ENCODE peak calls at places on chromosomes 3 and 15, in ten cellular contexts. One of them, this sample, is unnamed.

GRCh38 chr3:77038468-77038927 is 1.4 kb upstream of the ROBO2 start:
- DNase-seq in astrocyte of the spinal cord: peak
- DNase-seq in HEK293T: peak
- DNase-seq in activated CD4-positive, alpha-beta T cell treated with anti-CD3 and anti-CD28 coated beads, Interleukin-2, amount 50 U/mL, for 24 hours: no peak
- DNase-seq in NCI-H1092 treated with DMSO at 0.1 percent for 48 hours: peak
- DNase-seq in AG09319: peak
- DNase-seq in left colon: peak
- DNase-seq in CD4-positive, alpha-beta memory T cell: no peak
- DNase-seq in nephron progenitor cell: peak
- DNase-seq in G401: peak
- DNase-seq in this sample: no peak

GRCh38 chr3:71423151-71423906 is 160.2 kb downstream of the FOXP1 start:
- DNase-seq in AG09319: no peak
- DNase-seq in left colon: peak
- DNase-seq in nephron progenitor cell: no peak
- DNase-seq in G401: no peak
- DNase-seq in HEK293T: peak
- DNase-seq in activated CD4-positive, alpha-beta T cell treated with anti-CD3 and anti-CD28 coated beads, Interleukin-2, amount 50 U/mL, for 24 hours: no peak
- DNase-seq in CD4-positive, alpha-beta memory T cell: no peak
- DNase-seq in NCI-H1092 treated with DMSO at 0.1 percent for 48 hours: peak
- DNase-seq in astrocyte of the spinal cord: peak
- DNase-seq in this sample: no peak

GRCh38 chr15:98440917-98441316 is 207.4 kb upstream of the IGF1R start:
- DNase-seq in NCI-H1092 treated with DMSO at 0.1 percent for 48 hours: no peak
- DNase-seq in G401: no peak
- DNase-seq in left colon: no peak
- DNase-seq in HEK293T: no peak
- DNase-seq in activated CD4-positive, alpha-beta T cell treated with anti-CD3 and anti-CD28 coated beads, Interleukin-2, amount 50 U/mL, for 24 hours: no peak
- DNase-seq in nephron progenitor cell: no peak
- DNase-seq in CD4-positive, alpha-beta memory T cell: no peak
- DNase-seq in AG09319: no peak
- DNase-seq in astrocyte of the spinal cord: no peak
- DNase-seq in this sample: no peak

GRCh38 chr15:79050977-79051376 is 39.6 kb downstream of the RASGRF1 start:
- DNase-seq in HEK293T: no peak
- DNase-seq in activated CD4-positive, alpha-beta T cell treated with anti-CD3 and anti-CD28 coated beads, Interleukin-2, amount 50 U/mL, for 24 hours: no peak
- DNase-seq in astrocyte of the spinal cord: no peak
- DNase-seq in nephron progenitor cell: no peak
- DNase-seq in NCI-H1092 treated with DMSO at 0.1 percent for 48 hours: no peak
- DNase-seq in CD4-positive, alpha-beta memory T cell: no peak
- DNase-seq in left colon: no peak
- DNase-seq in AG09319: no peak
- DNase-seq in G401: no peak
- DNase-seq in this sample: no peak

GRCh38 chr3:1118074-1118473 is 25.2 kb downstream of the CNTN6 start:
- DNase-seq in HEK293T: no peak
- DNase-seq in astrocyte of the spinal cord: peak
- DNase-seq in CD4-positive, alpha-beta memory T cell: no peak
- DNase-seq in activated CD4-positive, alpha-beta T cell treated with anti-CD3 and anti-CD28 coated beads, Interleukin-2, amount 50 U/mL, for 24 hours: no peak
- DNase-seq in NCI-H1092 treated with DMSO at 0.1 percent for 48 hours: no peak
- DNase-seq in nephron progenitor cell: no peak
- DNase-seq in G401: no peak
- DNase-seq in left colon: no peak
- DNase-seq in AG09319: no peak
- DNase-seq in this sample: no peak

GRCh38 chr15:89395996-89396395 is 61.4 kb upstream of the POLG start:
- DNase-seq in AG09319: no peak
- DNase-seq in nephron progenitor cell: no peak
- DNase-seq in HEK293T: no peak
- DNase-seq in G401: no peak
- DNase-seq in CD4-positive, alpha-beta memory T cell: no peak
- DNase-seq in activated CD4-positive, alpha-beta T cell treated with anti-CD3 and anti-CD28 coated beads, Interleukin-2, amount 50 U/mL, for 24 hours: no peak
- DNase-seq in NCI-H1092 treated with DMSO at 0.1 percent for 48 hours: no peak
- DNase-seq in astrocyte of the spinal cord: no peak
- DNase-seq in left colon: no peak
- DNase-seq in this sample: no peak

GRCh38 chr3:52385157-52385556 is 59.7 kb downstream of the SEMA3G start:
- DNase-seq in G401: peak
- DNase-seq in activated CD4-positive, alpha-beta T cell treated with anti-CD3 and anti-CD28 coated beads, Interleukin-2, amount 50 U/mL, for 24 hours: no peak
- DNase-seq in astrocyte of the spinal cord: peak
- DNase-seq in CD4-positive, alpha-beta memory T cell: no peak
- DNase-seq in nephron progenitor cell: peak
- DNase-seq in left colon: peak
- DNase-seq in HEK293T: peak
- DNase-seq in NCI-H1092 treated with DMSO at 0.1 percent for 48 hours: no peak
- DNase-seq in AG09319: no peak
- DNase-seq in this sample: peak

GRCh38 chr3:179769411-179770247 is 116.8 kb downstream of the USP13 start:
- DNase-seq in left colon: peak
- DNase-seq in CD4-positive, alpha-beta memory T cell: no peak
- DNase-seq in HEK293T: peak
- DNase-seq in nephron progenitor cell: no peak
- DNase-seq in AG09319: no peak
- DNase-seq in NCI-H1092 treated with DMSO at 0.1 percent for 48 hours: no peak
- DNase-seq in activated CD4-positive, alpha-beta T cell treated with anti-CD3 and anti-CD28 coated beads, Interleukin-2, amount 50 U/mL, for 24 hours: no peak
- DNase-seq in G401: no peak
- DNase-seq in astrocyte of the spinal cord: no peak
- DNase-seq in this sample: peak

GRCh38 chr3:37800022-37800493 is 61.6 kb upstream of the CTDSPL start:
- DNase-seq in HEK293T: no peak
- DNase-seq in G401: no peak
- DNase-seq in left colon: no peak
- DNase-seq in AG09319: no peak
- DNase-seq in astrocyte of the spinal cord: no peak
- DNase-seq in CD4-positive, alpha-beta memory T cell: no peak
- DNase-seq in nephron progenitor cell: no peak
- DNase-seq in activated CD4-positive, alpha-beta T cell treated with anti-CD3 and anti-CD28 coated beads, Interleukin-2, amount 50 U/mL, for 24 hours: no peak
- DNase-seq in NCI-H1092 treated with DMSO at 0.1 percent for 48 hours: no peak
- DNase-seq in this sample: no peak

GRCh38 chr15:39115379-39116057 is 465.4 kb upstream of the THBS1 start:
- DNase-seq in CD4-positive, alpha-beta memory T cell: no peak
- DNase-seq in astrocyte of the spinal cord: no peak
- DNase-seq in nephron progenitor cell: no peak
- DNase-seq in HEK293T: no peak
- DNase-seq in left colon: no peak
- DNase-seq in activated CD4-positive, alpha-beta T cell treated with anti-CD3 and anti-CD28 coated beads, Interleukin-2, amount 50 U/mL, for 24 hours: no peak
- DNase-seq in G401: no peak
- DNase-seq in NCI-H1092 treated with DMSO at 0.1 percent for 48 hours: no peak
- DNase-seq in AG09319: no peak
- DNase-seq in this sample: no peak

GRCh38 chr3:129936757-129937156 is 37.8 kb upstream of the TRH start:
- DNase-seq in left colon: peak
- DNase-seq in CD4-positive, alpha-beta memory T cell: peak
- DNase-seq in HEK293T: no peak
- DNase-seq in activated CD4-positive, alpha-beta T cell treated with anti-CD3 and anti-CD28 coated beads, Interleukin-2, amount 50 U/mL, for 24 hours: peak
- DNase-seq in NCI-H1092 treated with DMSO at 0.1 percent for 48 hours: no peak
- DNase-seq in G401: peak
- DNase-seq in nephron progenitor cell: no peak
- DNase-seq in AG09319: peak
- DNase-seq in astrocyte of the spinal cord: peak
- DNase-seq in this sample: peak

GRCh38 chr3:148718982-148719862 is 21.5 kb downstream of the AGTR1 start:
- DNase-seq in nephron progenitor cell: no peak
- DNase-seq in AG09319: no peak
- DNase-seq in left colon: no peak
- DNase-seq in astrocyte of the spinal cord: peak
- DNase-seq in NCI-H1092 treated with DMSO at 0.1 percent for 48 hours: peak
- DNase-seq in CD4-positive, alpha-beta memory T cell: no peak
- DNase-seq in HEK293T: no peak
- DNase-seq in G401: peak
- DNase-seq in activated CD4-positive, alpha-beta T cell treated with anti-CD3 and anti-CD28 coated beads, Interleukin-2, amount 50 U/mL, for 24 hours: no peak
- DNase-seq in this sample: no peak

GRCh38 chr15:67066041-67067021 is 929 bp downstream of the SMAD3 start:
- DNase-seq in AG09319: no peak
- DNase-seq in G401: no peak
- DNase-seq in astrocyte of the spinal cord: no peak
- DNase-seq in NCI-H1092 treated with DMSO at 0.1 percent for 48 hours: no peak
- DNase-seq in nephron progenitor cell: peak
- DNase-seq in activated CD4-positive, alpha-beta T cell treated with anti-CD3 and anti-CD28 coated beads, Interleukin-2, amount 50 U/mL, for 24 hours: no peak
- DNase-seq in left colon: peak
- DNase-seq in HEK293T: no peak
- DNase-seq in CD4-positive, alpha-beta memory T cell: peak
- DNase-seq in this sample: no peak

GRCh38 chr15:51303462-51303861 is 34.9 kb downstream of the CYP19A1 start:
- DNase-seq in CD4-positive, alpha-beta memory T cell: no peak
- DNase-seq in activated CD4-positive, alpha-beta T cell treated with anti-CD3 and anti-CD28 coated beads, Interleukin-2, amount 50 U/mL, for 24 hours: no peak
- DNase-seq in left colon: no peak
- DNase-seq in astrocyte of the spinal cord: no peak
- DNase-seq in nephron progenitor cell: no peak
- DNase-seq in G401: no peak
- DNase-seq in NCI-H1092 treated with DMSO at 0.1 percent for 48 hours: no peak
- DNase-seq in HEK293T: no peak
- DNase-seq in AG09319: no peak
- DNase-seq in this sample: no peak

GRCh38 chr3:8282541-8283165 is 219.0 kb upstream of the LMCD1 start:
- DNase-seq in G401: no peak
- DNase-seq in CD4-positive, alpha-beta memory T cell: no peak
- DNase-seq in HEK293T: no peak
- DNase-seq in AG09319: no peak
- DNase-seq in nephron progenitor cell: no peak
- DNase-seq in left colon: no peak
- DNase-seq in activated CD4-positive, alpha-beta T cell treated with anti-CD3 and anti-CD28 coated beads, Interleukin-2, amount 50 U/mL, for 24 hours: no peak
- DNase-seq in astrocyte of the spinal cord: no peak
- DNase-seq in NCI-H1092 treated with DMSO at 0.1 percent for 48 hours: no peak
- DNase-seq in this sample: no peak

GRCh38 chr15:82159922-82160321 is 102.6 kb downstream of the EFL1 start:
- DNase-seq in activated CD4-positive, alpha-beta T cell treated with anti-CD3 and anti-CD28 coated beads, Interleukin-2, amount 50 U/mL, for 24 hours: no peak
- DNase-seq in HEK293T: no peak
- DNase-seq in AG09319: peak
- DNase-seq in astrocyte of the spinal cord: peak
- DNase-seq in CD4-positive, alpha-beta memory T cell: no peak
- DNase-seq in NCI-H1092 treated with DMSO at 0.1 percent for 48 hours: no peak
- DNase-seq in left colon: no peak
- DNase-seq in G401: no peak
- DNase-seq in nephron progenitor cell: no peak
- DNase-seq in this sample: no peak

GRCh38 chr3:104069114-104069513 is 1297.6 kb upstream of the ALCAM start:
- DNase-seq in CD4-positive, alpha-beta memory T cell: no peak
- DNase-seq in left colon: no peak
- DNase-seq in activated CD4-positive, alpha-beta T cell treated with anti-CD3 and anti-CD28 coated beads, Interleukin-2, amount 50 U/mL, for 24 hours: no peak
- DNase-seq in NCI-H1092 treated with DMSO at 0.1 percent for 48 hours: no peak
- DNase-seq in HEK293T: no peak
- DNase-seq in nephron progenitor cell: no peak
- DNase-seq in G401: no peak
- DNase-seq in AG09319: no peak
- DNase-seq in astrocyte of the spinal cord: peak
- DNase-seq in this sample: no peak

GRCh38 chr3:41329881-41330280 is 130.6 kb downstream of the CTNNB1 start:
- DNase-seq in G401: no peak
- DNase-seq in HEK293T: no peak
- DNase-seq in astrocyte of the spinal cord: no peak
- DNase-seq in CD4-positive, alpha-beta memory T cell: no peak
- DNase-seq in AG09319: no peak
- DNase-seq in left colon: no peak
- DNase-seq in NCI-H1092 treated with DMSO at 0.1 percent for 48 hours: no peak
- DNase-seq in nephron progenitor cell: no peak
- DNase-seq in activated CD4-positive, alpha-beta T cell treated with anti-CD3 and anti-CD28 coated beads, Interleukin-2, amount 50 U/mL, for 24 hours: no peak
- DNase-seq in this sample: no peak

GRCh38 chr3:99934984-99935797 is 117.5 kb downstream of the CMSS1 start:
- DNase-seq in nephron progenitor cell: no peak
- DNase-seq in left colon: no peak
- DNase-seq in HEK293T: no peak
- DNase-seq in CD4-positive, alpha-beta memory T cell: no peak
- DNase-seq in NCI-H1092 treated with DMSO at 0.1 percent for 48 hours: no peak
- DNase-seq in activated CD4-positive, alpha-beta T cell treated with anti-CD3 and anti-CD28 coated beads, Interleukin-2, amount 50 U/mL, for 24 hours: no peak
- DNase-seq in AG09319: no peak
- DNase-seq in astrocyte of the spinal cord: peak
- DNase-seq in G401: no peak
- DNase-seq in this sample: no peak

GRCh38 chr15:34583399-34584320 is at the start of gene GOLGA8B:
- DNase-seq in AG09319: no peak
- DNase-seq in HEK293T: peak
- DNase-seq in activated CD4-positive, alpha-beta T cell treated with anti-CD3 and anti-CD28 coated beads, Interleukin-2, amount 50 U/mL, for 24 hours: peak
- DNase-seq in G401: peak
- DNase-seq in NCI-H1092 treated with DMSO at 0.1 percent for 48 hours: peak
- DNase-seq in astrocyte of the spinal cord: peak
- DNase-seq in left colon: peak
- DNase-seq in CD4-positive, alpha-beta memory T cell: peak
- DNase-seq in nephron progenitor cell: peak
- DNase-seq in this sample: no peak

GRCh38 chr3:98573231-98573728 is 20.1 kb downstream of the CPOX start:
- DNase-seq in astrocyte of the spinal cord: peak
- DNase-seq in HEK293T: no peak
- DNase-seq in AG09319: no peak
- DNase-seq in nephron progenitor cell: no peak
- DNase-seq in NCI-H1092 treated with DMSO at 0.1 percent for 48 hours: no peak
- DNase-seq in left colon: no peak
- DNase-seq in CD4-positive, alpha-beta memory T cell: peak
- DNase-seq in activated CD4-positive, alpha-beta T cell treated with anti-CD3 and anti-CD28 coated beads, Interleukin-2, amount 50 U/mL, for 24 hours: no peak
- DNase-seq in G401: no peak
- DNase-seq in this sample: no peak

GRCh38 chr3:25856902-25857518 is 67.1 kb downstream of the OXSM start:
- DNase-seq in CD4-positive, alpha-beta memory T cell: peak
- DNase-seq in AG09319: peak
- DNase-seq in G401: no peak
- DNase-seq in left colon: no peak
- DNase-seq in NCI-H1092 treated with DMSO at 0.1 percent for 48 hours: peak
- DNase-seq in activated CD4-positive, alpha-beta T cell treated with anti-CD3 and anti-CD28 coated beads, Interleukin-2, amount 50 U/mL, for 24 hours: peak
- DNase-seq in nephron progenitor cell: no peak
- DNase-seq in astrocyte of the spinal cord: peak
- DNase-seq in HEK293T: peak
- DNase-seq in this sample: peak

GRCh38 chr15:68228143-68228970 is 1.2 kb downstream of the CLN6 start:
- DNase-seq in HEK293T: peak
- DNase-seq in nephron progenitor cell: no peak
- DNase-seq in activated CD4-positive, alpha-beta T cell treated with anti-CD3 and anti-CD28 coated beads, Interleukin-2, amount 50 U/mL, for 24 hours: no peak
- DNase-seq in AG09319: no peak
- DNase-seq in left colon: no peak
- DNase-seq in G401: no peak
- DNase-seq in NCI-H1092 treated with DMSO at 0.1 percent for 48 hours: no peak
- DNase-seq in CD4-positive, alpha-beta memory T cell: no peak
- DNase-seq in astrocyte of the spinal cord: peak
- DNase-seq in this sample: no peak

GRCh38 chr3:61847784-61848462 is 286.6 kb downstream of the PTPRG start:
- DNase-seq in left colon: peak
- DNase-seq in CD4-positive, alpha-beta memory T cell: no peak
- DNase-seq in astrocyte of the spinal cord: peak
- DNase-seq in AG09319: no peak
- DNase-seq in G401: peak
- DNase-seq in HEK293T: no peak
- DNase-seq in nephron progenitor cell: no peak
- DNase-seq in NCI-H1092 treated with DMSO at 0.1 percent for 48 hours: no peak
- DNase-seq in activated CD4-positive, alpha-beta T cell treated with anti-CD3 and anti-CD28 coated beads, Interleukin-2, amount 50 U/mL, for 24 hours: no peak
- DNase-seq in this sample: no peak

GRCh38 chr3:46948830-46949671 is 27.5 kb downstream of the CCDC12 start:
- DNase-seq in CD4-positive, alpha-beta memory T cell: no peak
- DNase-seq in AG09319: no peak
- DNase-seq in activated CD4-positive, alpha-beta T cell treated with anti-CD3 and anti-CD28 coated beads, Interleukin-2, amount 50 U/mL, for 24 hours: no peak
- DNase-seq in G401: no peak
- DNase-seq in HEK293T: no peak
- DNase-seq in astrocyte of the spinal cord: no peak
- DNase-seq in NCI-H1092 treated with DMSO at 0.1 percent for 48 hours: no peak
- DNase-seq in nephron progenitor cell: peak
- DNase-seq in left colon: peak
- DNase-seq in this sample: no peak

GRCh38 chr15:73210630-73211029 is 158.1 kb downstream of the HCN4 start:
- DNase-seq in HEK293T: no peak
- DNase-seq in AG09319: no peak
- DNase-seq in nephron progenitor cell: no peak
- DNase-seq in CD4-positive, alpha-beta memory T cell: no peak
- DNase-seq in activated CD4-positive, alpha-beta T cell treated with anti-CD3 and anti-CD28 coated beads, Interleukin-2, amount 50 U/mL, for 24 hours: no peak
- DNase-seq in astrocyte of the spinal cord: no peak
- DNase-seq in G401: no peak
- DNase-seq in left colon: no peak
- DNase-seq in NCI-H1092 treated with DMSO at 0.1 percent for 48 hours: no peak
- DNase-seq in this sample: no peak

This sample was measured in DND-41.